ENCODE peak calls at places on chromosomes 12 and 14, in five cellular contexts. Q is H4; A is CD8-positive, alpha-beta T cell; V is mucosa of gallbladder; O is NCI-H2029. Z is an unnamed sample.

GRCh38 chr14:73771848-73772705 is 57.9 kb upstream of the PNMA1 start:
- DNase-seq in Q (no peak), A (peak; percentile 75), V (peak; percentile 71), O (peak; percentile 29), Z (peak; percentile 51)

GRCh38 chr12:63826002-63826585 is 18.4 kb upstream of the SRGAP1 start:
- DNase-seq in Q (peak; percentile 65), A (no peak), V (no peak), O (peak; percentile 12), Z (no peak)

GRCh38 chr12:56723889-56724659 is 1.0 kb downstream of the NACA start:
- DNase-seq in Q (peak; percentile 40), A (no peak), V (peak; percentile 54), O (peak; percentile 20), Z (no peak)

GRCh38 chr14:71776463-71777359 is 155.5 kb upstream of the RGS6 start:
- DNase-seq in Q (no peak), A (no peak), V (no peak), O (no peak), Z (no peak)

GRCh38 chr12:32455607-32456063 is 56.3 kb downstream of the FGD4 start:
- DNase-seq in Q (peak; percentile 55), A (no peak), V (peak; percentile 32), O (peak; percentile 68), Z (no peak)

GRCh38 chr14:51969852-51970251 is 19.5 kb upstream of the RTRAF start:
- DNase-seq in Q (no peak), A (no peak), V (no peak), O (no peak), Z (no peak)

GRCh38 chr12:12466157-12466556 is 96.5 kb downstream of the DUSP16 start:
- DNase-seq in Q (no peak), A (peak; percentile 69), V (no peak), O (no peak), Z (peak; percentile 42)

GRCh38 chr12:59164991-59165718 is 244.9 kb upstream of the LRIG3 start:
- DNase-seq in Q (peak; percentile 57), A (no peak), V (no peak), O (peak; percentile 26), Z (no peak)

GRCh38 chr12:112169086-112169872 is 43.9 kb downstream of the TRAFD1 start:
- DNase-seq in Q (no peak), A (no peak), V (no peak), O (no peak), Z (no peak)

GRCh38 chr14:100306506-100307214 is 416 bp upstream of the SLC25A29 start:
- DNase-seq in Q (peak; percentile 78), A (peak; percentile 89), V (peak; percentile 88), O (peak; percentile 70), Z (peak; percentile 70)

GRCh38 chr12:87812030-87812429 is 217.2 kb downstream of the C12orf50 start:
- DNase-seq in Q (peak; percentile 17), A (no peak), V (no peak), O (no peak), Z (no peak)

GRCh38 chr12:27564612-27565213 is 40.7 kb downstream of the PPFIBP1 start:
- DNase-seq in Q (no peak), A (no peak), V (no peak), O (no peak), Z (no peak)

GRCh38 chr14:21278632-21279031 is 1.3 kb upstream of the RPGRIP1 start:
- DNase-seq in Q (no peak), A (no peak), V (no peak), O (no peak), Z (no peak)

GRCh38 chr12:57133916-57134315 is 5.6 kb downstream of the LRP1 start:
- DNase-seq in Q (no peak), A (no peak), V (no peak), O (no peak), Z (no peak)

GRCh38 chr12:118358607-118359540 is 13.8 kb downstream of the TAOK3 start:
- DNase-seq in Q (no peak), A (no peak), V (no peak), O (no peak), Z (no peak)

GRCh38 chr14:92459479-92460421 is 53.8 kb upstream of the RIN3 start:
- DNase-seq in Q (no peak), A (peak; percentile 44), V (no peak), O (no peak), Z (no peak)

GRCh38 chr12:123815968-123816367 is 53.9 kb downstream of the DNAH10 start:
- DNase-seq in Q (no peak), A (no peak), V (no peak), O (peak; percentile 58), Z (no peak)

GRCh38 chr12:47396902-47397663 is 308.7 kb downstream of the RPAP3 start:
- DNase-seq in Q (no peak), A (peak; percentile 67), V (no peak), O (no peak), Z (no peak)

GRCh38 chr14:90538716-90539495 is 142.1 kb downstream of the CALM1 start:
- DNase-seq in Q (no peak), A (no peak), V (no peak), O (no peak), Z (no peak)

GRCh38 chr14:97584528-97584927 is 787.3 kb downstream of the VRK1 start:
- DNase-seq in Q (no peak), A (no peak), V (no peak), O (no peak), Z (no peak)

GRCh38 chr12:41967668-41968649 is 176.7 kb downstream of the GXYLT1 start:
- DNase-seq in Q (no peak), A (no peak), V (no peak), O (no peak), Z (no peak)

GRCh38 chr12:47317182-47317915 is 237.6 kb upstream of the AMIGO2 start:
- DNase-seq in Q (no peak), A (no peak), V (no peak), O (no peak), Z (no peak)

GRCh38 chr12:26799741-26800140 is 33.3 kb downstream of the ITPR2 start:
- DNase-seq in Q (no peak), A (no peak), V (no peak), O (no peak), Z (no peak)

GRCh38 chr12:68633614-68634558 is 23.2 kb downstream of the RAP1B start:
- DNase-seq in Q (no peak), A (no peak), V (no peak), O (no peak), Z (no peak)

GRCh38 chr12:92055877-92056276 is 89.8 kb downstream of the BTG1 start:
- DNase-seq in Q (no peak), A (peak; percentile 60), V (peak; percentile 57), O (no peak), Z (peak; percentile 42)

GRCh38 chr12:62600038-62600437 is 133.4 kb downstream of the MON2 start:
- DNase-seq in Q (no peak), A (no peak), V (no peak), O (no peak), Z (no peak)

GRCh38 chr12:108823804-108824203 is 33.6 kb downstream of the SSH1 start:
- DNase-seq in Q (no peak), A (no peak), V (no peak), O (no peak), Z (no peak)

GRCh38 chr14:95192306-95192705 is 35.0 kb upstream of the DICER1 start:
- DNase-seq in Q (no peak), A (no peak), V (no peak), O (no peak), Z (no peak)

GRCh38 chr12:81598205-81598604 is 160.9 kb downstream of the PPFIA2 start:
- DNase-seq in Q (peak; percentile 4), A (no peak), V (no peak), O (no peak), Z (no peak)

GRCh38 chr14:32407170-32407569 is 78.1 kb downstream of the AKAP6 start:
- DNase-seq in Q (no peak), A (no peak), V (no peak), O (no peak), Z (no peak)

GRCh38 chr14:71206766-71207371 is 299.6 kb downstream of the PCNX1 start:
- DNase-seq in Q (peak; percentile 72), A (no peak), V (peak; percentile 87), O (no peak), Z (no peak)

GRCh38 chr12:3421191-3421590 is 69.8 kb upstream of the PRMT8 start:
- DNase-seq in Q (no peak), A (no peak), V (no peak), O (no peak), Z (no peak)

GRCh38 chr12:26275313-26276257 is 80.2 kb downstream of the SSPN start:
- DNase-seq in Q (peak; percentile 76), A (no peak), V (no peak), O (no peak), Z (no peak)

GRCh38 chr12:122614839-122615238 is 87.8 kb downstream of the KNTC1 start:
- DNase-seq in Q (no peak), A (no peak), V (no peak), O (no peak), Z (no peak)

GRCh38 chr12:98885778-98886177 is 240.7 kb downstream of the APAF1 start:
- DNase-seq in Q (no peak), A (no peak), V (no peak), O (no peak), Z (no peak)